ENCODE peak calls at places on chromosomes 6 and 20, in seven cellular contexts. One of them, this sample, is unnamed.

GRCh38 chr6:10589983-10590382 is 68.8 kb downstream of the GCNT2 start:
- DNase-seq in H1: no peak
- DNase-seq in esophagus squamous epithelium: no peak
- DNase-seq in OCI-LY7: no peak
- DNase-seq in uterus: no peak
- DNase-seq in CD8-positive, alpha-beta memory T cell: no peak
- DNase-seq in ovary: no peak
- DNase-seq in this sample: no peak

GRCh38 chr20:63461364-63461763 is 11.1 kb downstream of the KCNQ2 start:
- DNase-seq in H1: no peak
- DNase-seq in esophagus squamous epithelium: no peak
- DNase-seq in OCI-LY7: no peak
- DNase-seq in uterus: no peak
- DNase-seq in CD8-positive, alpha-beta memory T cell: no peak
- DNase-seq in ovary: no peak
- DNase-seq in this sample: no peak

GRCh38 chr20:56702931-56703840 is 74.1 kb downstream of the TFAP2C start:
- DNase-seq in H1: no peak
- DNase-seq in esophagus squamous epithelium: no peak
- DNase-seq in OCI-LY7: no peak
- DNase-seq in uterus: no peak
- DNase-seq in CD8-positive, alpha-beta memory T cell: no peak
- DNase-seq in ovary: no peak
- DNase-seq in this sample: no peak

GRCh38 chr20:55253765-55254164 is 751.6 kb downstream of the CBLN4 start:
- DNase-seq in H1: no peak
- DNase-seq in esophagus squamous epithelium: no peak
- DNase-seq in OCI-LY7: no peak
- DNase-seq in uterus: no peak
- DNase-seq in CD8-positive, alpha-beta memory T cell: no peak
- DNase-seq in ovary: no peak
- DNase-seq in this sample: no peak

GRCh38 chr6:38671885-38672467 is 31.0 kb downstream of the GLO1 start:
- DNase-seq in H1: no peak
- DNase-seq in esophagus squamous epithelium: no peak
- DNase-seq in OCI-LY7: peak; percentile 62
- DNase-seq in uterus: no peak
- DNase-seq in CD8-positive, alpha-beta memory T cell: no peak
- DNase-seq in ovary: peak; percentile 31
- DNase-seq in this sample: no peak

GRCh38 chr6:161837854-161838253 is 564.0 kb upstream of the AGPAT4 start:
- DNase-seq in H1: no peak
- DNase-seq in esophagus squamous epithelium: no peak
- DNase-seq in OCI-LY7: no peak
- DNase-seq in uterus: no peak
- DNase-seq in CD8-positive, alpha-beta memory T cell: no peak
- DNase-seq in ovary: no peak
- DNase-seq in this sample: no peak

GRCh38 chr20:57030611-57031600 is 235.5 kb downstream of the BMP7 start:
- DNase-seq in H1: no peak
- DNase-seq in esophagus squamous epithelium: no peak
- DNase-seq in OCI-LY7: no peak
- DNase-seq in uterus: no peak
- DNase-seq in CD8-positive, alpha-beta memory T cell: no peak
- DNase-seq in ovary: no peak
- DNase-seq in this sample: no peak

GRCh38 chr6:13015379-13015681 is 298.8 kb downstream of the PHACTR1 start:
- DNase-seq in H1: no peak
- DNase-seq in esophagus squamous epithelium: no peak
- DNase-seq in OCI-LY7: no peak
- DNase-seq in uterus: no peak
- DNase-seq in CD8-positive, alpha-beta memory T cell: no peak
- DNase-seq in ovary: no peak
- DNase-seq in this sample: no peak

GRCh38 chr6:117072134-117072533 is 193.2 kb upstream of the VGLL2 start:
- DNase-seq in H1: no peak
- DNase-seq in esophagus squamous epithelium: no peak
- DNase-seq in OCI-LY7: no peak
- DNase-seq in uterus: no peak
- DNase-seq in CD8-positive, alpha-beta memory T cell: no peak
- DNase-seq in ovary: no peak
- DNase-seq in this sample: peak; percentile 51

GRCh38 chr6:19999319-20000191 is 162.4 kb downstream of the ID4 start:
- DNase-seq in H1: no peak
- DNase-seq in esophagus squamous epithelium: no peak
- DNase-seq in OCI-LY7: peak; percentile 64
- DNase-seq in uterus: no peak
- DNase-seq in CD8-positive, alpha-beta memory T cell: no peak
- DNase-seq in ovary: no peak
- DNase-seq in this sample: no peak

GRCh38 chr20:21182832-21183563 is 57.1 kb downstream of the KIZ start:
- DNase-seq in H1: no peak
- DNase-seq in esophagus squamous epithelium: no peak
- DNase-seq in OCI-LY7: no peak
- DNase-seq in uterus: peak; percentile 52
- DNase-seq in CD8-positive, alpha-beta memory T cell: no peak
- DNase-seq in ovary: peak; percentile 49
- DNase-seq in this sample: no peak

GRCh38 chr6:10202581-10202980 is 212.3 kb downstream of the TFAP2A start:
- DNase-seq in H1: no peak
- DNase-seq in esophagus squamous epithelium: no peak
- DNase-seq in OCI-LY7: no peak
- DNase-seq in uterus: no peak
- DNase-seq in CD8-positive, alpha-beta memory T cell: no peak
- DNase-seq in ovary: no peak
- DNase-seq in this sample: no peak

GRCh38 chr6:116073765-116074450 is 13.2 kb upstream of the FRK start:
- DNase-seq in H1: no peak
- DNase-seq in esophagus squamous epithelium: no peak
- DNase-seq in OCI-LY7: no peak
- DNase-seq in uterus: no peak
- DNase-seq in CD8-positive, alpha-beta memory T cell: no peak
- DNase-seq in ovary: no peak
- DNase-seq in this sample: no peak

GRCh38 chr6:11848852-11849731 is 70.5 kb upstream of the ADTRP start:
- DNase-seq in H1: no peak
- DNase-seq in esophagus squamous epithelium: no peak
- DNase-seq in OCI-LY7: no peak
- DNase-seq in uterus: no peak
- DNase-seq in CD8-positive, alpha-beta memory T cell: no peak
- DNase-seq in ovary: no peak
- DNase-seq in this sample: no peak

GRCh38 chr20:24818056-24818455 is 131.0 kb upstream of the CST7 start:
- DNase-seq in H1: no peak
- DNase-seq in esophagus squamous epithelium: no peak
- DNase-seq in OCI-LY7: no peak
- DNase-seq in uterus: no peak
- DNase-seq in CD8-positive, alpha-beta memory T cell: no peak
- DNase-seq in ovary: no peak
- DNase-seq in this sample: no peak

GRCh38 chr20:24816431-24816830 is 132.6 kb upstream of the CST7 start:
- DNase-seq in H1: no peak
- DNase-seq in esophagus squamous epithelium: no peak
- DNase-seq in OCI-LY7: no peak
- DNase-seq in uterus: no peak
- DNase-seq in CD8-positive, alpha-beta memory T cell: no peak
- DNase-seq in ovary: no peak
- DNase-seq in this sample: no peak

GRCh38 chr20:24815931-24816330 is 133.1 kb upstream of the CST7 start:
- DNase-seq in H1: no peak
- DNase-seq in esophagus squamous epithelium: no peak
- DNase-seq in OCI-LY7: no peak
- DNase-seq in uterus: no peak
- DNase-seq in CD8-positive, alpha-beta memory T cell: no peak
- DNase-seq in ovary: no peak
- DNase-seq in this sample: no peak

GRCh38 chr20:24816907-24817306 is 132.2 kb upstream of the CST7 start:
- DNase-seq in H1: no peak
- DNase-seq in esophagus squamous epithelium: no peak
- DNase-seq in OCI-LY7: no peak
- DNase-seq in uterus: no peak
- DNase-seq in CD8-positive, alpha-beta memory T cell: no peak
- DNase-seq in ovary: no peak
- DNase-seq in this sample: no peak

DNA sequence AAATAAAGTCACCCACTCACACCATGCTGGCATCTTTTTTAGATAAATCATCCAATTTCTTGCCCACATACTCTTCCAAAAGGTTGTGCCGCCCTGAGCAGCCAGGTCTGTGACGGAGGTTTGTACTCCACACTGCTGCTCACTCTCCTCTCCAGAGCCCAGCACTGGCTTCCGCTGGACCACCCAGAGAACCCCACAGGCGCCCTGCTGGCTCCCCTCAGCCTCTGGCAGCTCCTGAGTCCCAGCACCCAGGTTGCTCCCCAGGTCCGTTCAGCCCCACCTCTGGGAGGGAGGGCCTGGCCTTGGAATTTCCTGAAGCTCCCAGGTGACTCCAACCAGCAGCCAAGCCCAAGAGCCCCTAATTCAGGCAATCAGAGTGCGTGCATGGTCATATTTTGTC is 131.7 kb upstream of the CST7 start:
- DNase-seq in H1: no peak
- DNase-seq in esophagus squamous epithelium: no peak
- DNase-seq in OCI-LY7: no peak
- DNase-seq in uterus: no peak
- DNase-seq in CD8-positive, alpha-beta memory T cell: no peak
- DNase-seq in ovary: no peak
- DNase-seq in this sample: no peak
- H3K27ac ChIP-seq in H1: no peak overlapping the region
- H3K27ac ChIP-seq in esophagus squamous epithelium: no peak overlapping the region
- H3K27ac ChIP-seq in OCI-LY7: no peak overlapping the region
- H3K27ac ChIP-seq in uterus: no peak overlapping the region
- H3K27ac ChIP-seq in CD8-positive, alpha-beta memory T cell: no peak overlapping the region
- H3K27ac ChIP-seq in ovary: no peak overlapping the region
- H3K27ac ChIP-seq in this sample: no peak overlapping the region

DNA sequence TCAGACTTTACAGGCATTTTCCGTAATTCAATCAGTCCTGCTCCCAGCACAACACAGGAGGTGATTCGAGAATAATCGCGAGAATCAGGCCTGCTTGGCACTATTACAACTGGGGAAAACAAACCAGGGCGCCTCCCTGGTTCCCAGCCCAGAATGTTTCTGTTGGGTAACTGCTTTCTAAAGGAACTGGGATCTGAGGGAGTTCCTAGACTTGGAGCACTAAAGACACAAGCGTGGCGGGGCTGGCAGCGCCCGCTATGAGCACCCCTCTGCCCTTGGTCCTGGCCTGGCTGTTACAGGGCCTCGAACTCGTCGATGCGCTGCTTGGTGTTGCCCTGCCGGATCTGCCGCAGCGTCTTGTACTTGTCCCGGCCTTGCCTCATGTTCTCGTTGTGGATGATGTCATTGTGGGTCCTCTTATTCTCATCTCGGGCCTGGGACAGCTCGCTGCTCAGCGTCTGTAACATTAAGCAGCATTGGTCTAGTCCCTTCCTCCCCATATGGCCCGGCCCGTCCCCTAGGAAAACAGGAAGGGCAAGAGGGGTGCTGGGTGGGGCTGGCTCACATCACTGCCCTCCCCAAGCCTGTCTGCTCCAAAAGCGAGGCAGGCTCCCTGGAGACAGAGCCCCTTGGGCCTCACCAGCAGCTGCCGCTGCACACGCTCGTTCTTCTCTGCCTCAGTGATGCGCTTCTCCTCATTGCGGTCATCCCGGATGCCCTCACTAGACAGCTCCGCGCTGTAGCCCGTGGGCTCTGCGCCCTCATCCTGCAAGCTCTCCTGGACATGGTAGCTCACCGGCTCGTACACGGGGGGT is 52.3 kb downstream of the EZR start:
- DNase-seq in H1: no peak
- DNase-seq in esophagus squamous epithelium: no peak
- DNase-seq in OCI-LY7: no peak
- DNase-seq in uterus: no peak
- DNase-seq in CD8-positive, alpha-beta memory T cell: no peak
- DNase-seq in ovary: no peak
- DNase-seq in this sample: no peak
- H3K36me3 ChIP-seq in H1: peaks cover 54% of the 10 kb centered on the region
- H3K36me3 ChIP-seq in esophagus squamous epithelium: peaks cover 90% of the 10 kb centered on the region
- H3K36me3 ChIP-seq in OCI-LY7: peaks cover 80% of the 10 kb centered on the region
- H3K36me3 ChIP-seq in uterus: no peaks in the 10 kb centered on the region
- H3K36me3 ChIP-seq in CD8-positive, alpha-beta memory T cell: peaks cover 67% of the 10 kb centered on the region
- H3K36me3 ChIP-seq in ovary: no peaks in the 10 kb centered on the region
- H3K36me3 ChIP-seq in this sample: peaks cover 14% of the 10 kb centered on the region

DNA sequence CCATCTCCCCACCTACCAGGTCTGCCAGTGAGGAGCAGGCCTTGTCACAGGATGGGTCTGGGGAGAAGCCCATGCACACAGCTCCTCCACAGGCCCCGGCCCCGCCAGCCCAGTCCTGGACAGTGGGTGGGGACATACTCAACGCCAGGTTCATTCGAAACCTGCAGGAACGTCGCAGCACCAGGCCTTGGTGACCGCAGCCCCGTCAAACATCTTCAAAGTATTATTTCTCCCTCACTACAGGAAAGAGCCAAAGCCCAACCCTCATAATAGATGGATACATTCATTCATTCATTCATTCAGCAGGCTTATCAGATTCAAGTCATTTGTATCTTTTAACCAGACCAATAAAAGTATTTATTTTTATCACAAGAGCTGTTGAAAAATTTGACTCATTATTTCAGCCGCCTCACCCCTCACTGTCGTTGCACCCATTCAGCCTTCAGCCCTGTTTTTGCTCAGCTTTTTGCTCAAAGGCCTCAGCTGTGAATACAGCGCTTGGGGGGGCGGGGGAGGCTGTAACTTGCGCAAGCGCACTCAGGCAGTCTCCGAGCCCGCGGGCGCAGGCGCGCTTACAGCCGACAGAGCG is 389 bp upstream of the C6orf136 start:
- DNase-seq in H1: peak; percentile 75
- DNase-seq in esophagus squamous epithelium: no peak
- DNase-seq in OCI-LY7: no peak
- DNase-seq in uterus: peak; percentile 93
- DNase-seq in CD8-positive, alpha-beta memory T cell: peak; percentile 90
- DNase-seq in ovary: peak; percentile 93
- DNase-seq in this sample: no peak
- H3K27ac ChIP-seq in H1: no peak overlapping the region
- H3K27ac ChIP-seq in esophagus squamous epithelium: peak overlapping the region; percentile 98
- H3K27ac ChIP-seq in OCI-LY7: no peak overlapping the region
- H3K27ac ChIP-seq in uterus: peak overlapping the region; percentile 92
- H3K27ac ChIP-seq in CD8-positive, alpha-beta memory T cell: peak overlapping the region; percentile 10
- H3K27ac ChIP-seq in ovary: peak overlapping the region; percentile 36
- H3K27ac ChIP-seq in this sample: peak overlapping the region; percentile 95

GRCh38 chr20:1367479-1367878 is 25.4 kb downstream of the FKBP1A start:
- DNase-seq in H1: no peak
- DNase-seq in esophagus squamous epithelium: no peak
- DNase-seq in OCI-LY7: no peak
- DNase-seq in uterus: no peak
- DNase-seq in CD8-positive, alpha-beta memory T cell: no peak
- DNase-seq in ovary: no peak
- DNase-seq in this sample: no peak
- H3K36me3 ChIP-seq in H1: peaks cover 3% of the 10 kb centered on the region
- H3K36me3 ChIP-seq in esophagus squamous epithelium: peaks cover 73% of the 10 kb centered on the region
- H3K36me3 ChIP-seq in OCI-LY7: peaks cover 76% of the 10 kb centered on the region
- H3K36me3 ChIP-seq in uterus: no peaks in the 10 kb centered on the region
- H3K36me3 ChIP-seq in CD8-positive, alpha-beta memory T cell: peaks cover 17% of the 10 kb centered on the region
- H3K36me3 ChIP-seq in ovary: no peaks in the 10 kb centered on the region
- H3K36me3 ChIP-seq in this sample: peaks cover 64% of the 10 kb centered on the region

GRCh38 chr6:43668151-43669028 is 19.2 kb downstream of the MRPS18A start:
- DNase-seq in H1: peak; percentile 60
- DNase-seq in esophagus squamous epithelium: no peak
- DNase-seq in OCI-LY7: peak; percentile 75
- DNase-seq in uterus: peak; percentile 44
- DNase-seq in CD8-positive, alpha-beta memory T cell: peak; percentile 4
- DNase-seq in ovary: peak; percentile 44
- DNase-seq in this sample: peak; percentile 58
- H3K27ac ChIP-seq in H1: no peak overlapping the region
- H3K27ac ChIP-seq in esophagus squamous epithelium: peak overlapping the region; percentile 67
- H3K27ac ChIP-seq in OCI-LY7: no peak overlapping the region
- H3K27ac ChIP-seq in uterus: peak overlapping the region; percentile 81
- H3K27ac ChIP-seq in CD8-positive, alpha-beta memory T cell: no peak overlapping the region
- H3K27ac ChIP-seq in ovary: peak overlapping the region; percentile 22
- H3K27ac ChIP-seq in this sample: peak overlapping the region; percentile 76

GRCh38 chr6:67880939-67881705 is 754.0 kb upstream of the ADGRB3 start:
- DNase-seq in H1: no peak
- DNase-seq in esophagus squamous epithelium: no peak
- DNase-seq in OCI-LY7: no peak
- DNase-seq in uterus: no peak
- DNase-seq in CD8-positive, alpha-beta memory T cell: no peak
- DNase-seq in ovary: no peak
- DNase-seq in this sample: no peak
- H3K36me3 ChIP-seq in H1: no peaks in the 10 kb centered on the region
- H3K36me3 ChIP-seq in esophagus squamous epithelium: no peaks in the 10 kb centered on the region
- H3K36me3 ChIP-seq in OCI-LY7: no peaks in the 10 kb centered on the region
- H3K36me3 ChIP-seq in uterus: no peaks in the 10 kb centered on the region
- H3K36me3 ChIP-seq in CD8-positive, alpha-beta memory T cell: no peaks in the 10 kb centered on the region
- H3K36me3 ChIP-seq in ovary: no peaks in the 10 kb centered on the region
- H3K36me3 ChIP-seq in this sample: no peaks in the 10 kb centered on the region

This sample was measured in heart left ventricle.